ENCODE peak calls at places on chromosomes 1 and 21, in eight cellular contexts. Z is GM23248, V is hepatocyte, H is PC-3, O is MM.1S, C is GM23338, N is SK-N-SH, D is HCT116. I is an unnamed sample. For H3K9me2, the result is how much of the 10 kb centered on the place peaks cover.

GRCh38 chr1:232627645-232628334 is 2.1 kb downstream of the SIPA1L2 start:
- DNase-seq in C (peak), O (peak), Z (peak), D (no peak), N (peak), V (peak), H (peak), I (peak)

GRCh38 chr1:174996474-174996873 is 3.3 kb upstream of the CACYBP start:
- DNase-seq in N (no peak), D (no peak), O (no peak), V (no peak), Z (peak), H (peak), C (no peak), I (peak)

GRCh38 chr21:26835027-26835713 is 10.0 kb downstream of the ADAMTS1 start:
- DNase-seq in V (no peak), C (no peak), O (no peak), D (no peak), Z (peak), N (no peak), H (peak), I (no peak)

GRCh38 chr1:241647658-241648057 is 4.4 kb upstream of the WDR64 start:
- DNase-seq in N (no peak), V (no peak), C (no peak), Z (peak), H (peak), O (no peak), D (no peak), I (no peak)

GRCh38 chr1:175839678-175840669 is 96.6 kb upstream of the TNR start:
- DNase-seq in Z (no peak), H (peak), O (no peak), N (peak), C (no peak), D (no peak), V (peak), I (no peak)

GRCh38 chr21:19228241-19228640 is 824.7 kb upstream of the TMPRSS15 start:
- DNase-seq in N (no peak), C (no peak), Z (no peak), O (no peak), D (no peak), V (no peak), H (no peak), I (no peak)

GRCh38 chr1:94951056-94951455 is 24.1 kb upstream of the CNN3 start:
- DNase-seq in N (no peak), Z (peak), V (no peak), C (no peak), D (no peak), O (no peak), H (no peak), I (no peak)

GRCh38 chr1:228175316-228176023 is 9.9 kb downstream of the IBA57 start:
- DNase-seq in N (no peak), Z (no peak), H (no peak), C (no peak), O (no peak), D (no peak), V (no peak), I (no peak)

GRCh38 chr1:161117681-161118581 is at the start of the genes NIT1 and PFDN2:
- DNase-seq in V (peak), D (peak), H (peak), Z (peak), C (peak), O (peak), N (peak), I (peak)

GRCh38 chr1:108077991-108078390 is 113.0 kb upstream of the VAV3 start:
- DNase-seq in V (no peak), D (no peak), H (no peak), Z (no peak), N (no peak), C (no peak), O (no peak), I (peak)

GRCh38 chr1:110300412-110300811 is 38.8 kb upstream of the RBM15 start:
- DNase-seq in D (no peak), C (no peak), O (no peak), H (no peak), Z (no peak), N (no peak), V (no peak), I (no peak)

GRCh38 chr1:57485643-57486042 is 61.8 kb upstream of the DAB1 start:
- DNase-seq in N (no peak), H (peak), Z (peak), D (no peak), C (no peak), O (no peak), V (no peak), I (no peak)

GRCh38 chr1:38270241-38270871 is 223.8 kb upstream of the POU3F1 start:
- DNase-seq in D (no peak), Z (no peak), H (no peak), N (no peak), C (peak), O (no peak), V (no peak), I (no peak)

GRCh38 chr1:150620919-150621318 is 8.5 kb downstream of the ENSA start:
- DNase-seq in O (no peak), D (no peak), H (no peak), N (no peak), C (no peak), Z (no peak), V (no peak), I (no peak)

GRCh38 chr1:37056201-37056764 is 22.0 kb upstream of the GRIK3 start:
- DNase-seq in V (no peak), H (no peak), Z (no peak), D (no peak), O (no peak), C (no peak), N (peak), I (no peak)

GRCh38 chr1:162666006-162666645 is 33.9 kb downstream of the DDR2 start:
- DNase-seq in Z (peak), C (no peak), D (no peak), V (no peak), O (no peak), N (no peak), H (no peak), I (no peak)

GRCh38 chr1:23742670-23743286 is 493 bp upstream of the ELOA start:
- DNase-seq in Z (peak), O (no peak), V (no peak), H (peak), N (no peak), D (no peak), C (peak), I (no peak)

GRCh38 chr1:197725044-197725443 is 50.2 kb downstream of the DENND1B start:
- DNase-seq in O (no peak), V (no peak), H (peak), C (peak), D (peak), Z (peak), N (no peak), I (peak)

GRCh38 chr1:235229868-235230267 is 68.8 kb upstream of the RBM34 start:
- DNase-seq in D (no peak), C (no peak), N (no peak), Z (no peak), H (no peak), V (no peak), O (no peak), I (no peak)

GRCh38 chr1:209675567-209676154 is 449 bp downstream of the G0S2 start:
- DNase-seq in D (no peak), V (peak), Z (peak), O (no peak), C (peak), H (peak), N (peak), I (no peak)

GRCh38 chr1:3771108-3772026 is 1.2 kb upstream of the SMIM1 start:
- DNase-seq in N (peak), V (no peak), Z (peak), H (no peak), O (no peak), D (no peak), C (no peak), I (no peak)

GRCh38 chr1:28773105-28773504 is 36.4 kb downstream of the YTHDF2 start:
- DNase-seq in N (no peak), Z (no peak), C (no peak), V (no peak), D (no peak), O (no peak), H (no peak), I (no peak)

GRCh38 chr1:201886103-201886885 is 2.4 kb upstream of the SHISA4 start:
- DNase-seq in O (no peak), D (no peak), V (no peak), C (no peak), N (no peak), Z (peak), H (no peak), I (no peak)

GRCh38 chr1:209497729-209498128 is 85.8 kb upstream of the CAMK1G start:
- DNase-seq in C (peak), O (peak), H (no peak), N (no peak), D (no peak), V (no peak), Z (no peak), I (no peak)

GRCh38 chr1:27135920-27136551 is 18.9 kb downstream of the SLC9A1 start:
- DNase-seq in O (no peak), H (peak), D (no peak), C (peak), N (no peak), V (no peak), Z (peak), I (peak)

GRCh38 chr21:42956824-42957632 is 17.3 kb upstream of the PKNOX1 start:
- DNase-seq in Z (no peak), N (no peak), H (no peak), O (no peak), V (no peak), C (peak), D (no peak), I (no peak)

GRCh38 chr1:169572184-169572583 is 14.1 kb downstream of the F5 start:
- DNase-seq in V (peak), C (peak), O (no peak), H (peak), Z (peak), N (no peak), D (no peak), I (no peak)

GRCh38 chr1:110780600-110781484 is 92.1 kb upstream of the CD53 start:
- DNase-seq in C (peak), H (peak), D (peak), V (peak), Z (peak), N (peak), O (peak), I (peak)

GRCh38 chr1:167601442-167602380 is 28.3 kb upstream of the RCSD1 start:
- DNase-seq in Z (no peak), H (no peak), V (no peak), N (peak), O (no peak), C (no peak), D (no peak), I (peak)

GRCh38 chr1:224157316-224157715 is 25.7 kb upstream of the DEGS1 start:
- DNase-seq in D (no peak), H (no peak), O (no peak), N (no peak), Z (no peak), V (no peak), C (peak), I (no peak)

GRCh38 chr21:43778469-43779335 is 2.6 kb upstream of the CSTB start:
- DNase-seq in O (no peak), C (peak), D (no peak), N (no peak), Z (no peak), V (no peak), H (peak), I (no peak)

GRCh38 chr1:31099283-31100063 is 34.0 kb upstream of the PUM1 start:
- DNase-seq in D (no peak), N (no peak), H (no peak), V (peak), O (no peak), C (no peak), Z (no peak), I (no peak)

GRCh38 chr1:226365831-226366231 is 42.1 kb downstream of the PARP1 start:
- DNase-seq in V (no peak), D (no peak), H (peak), N (no peak), Z (no peak), O (no peak), C (no peak), I (no peak)

GRCh38 chr1:245378352-245379144 is 223.8 kb downstream of the KIF26B start:
- DNase-seq in Z (no peak), C (peak), D (no peak), N (peak), O (peak), V (no peak), H (no peak), I (no peak)
- TF ChIP-seq EZH2phosphoT487 in Z (no peak), C (no peak), D (no peak), N (no peak), O (no peak), V (no peak), H (no peak), I (no peak)

DNA sequence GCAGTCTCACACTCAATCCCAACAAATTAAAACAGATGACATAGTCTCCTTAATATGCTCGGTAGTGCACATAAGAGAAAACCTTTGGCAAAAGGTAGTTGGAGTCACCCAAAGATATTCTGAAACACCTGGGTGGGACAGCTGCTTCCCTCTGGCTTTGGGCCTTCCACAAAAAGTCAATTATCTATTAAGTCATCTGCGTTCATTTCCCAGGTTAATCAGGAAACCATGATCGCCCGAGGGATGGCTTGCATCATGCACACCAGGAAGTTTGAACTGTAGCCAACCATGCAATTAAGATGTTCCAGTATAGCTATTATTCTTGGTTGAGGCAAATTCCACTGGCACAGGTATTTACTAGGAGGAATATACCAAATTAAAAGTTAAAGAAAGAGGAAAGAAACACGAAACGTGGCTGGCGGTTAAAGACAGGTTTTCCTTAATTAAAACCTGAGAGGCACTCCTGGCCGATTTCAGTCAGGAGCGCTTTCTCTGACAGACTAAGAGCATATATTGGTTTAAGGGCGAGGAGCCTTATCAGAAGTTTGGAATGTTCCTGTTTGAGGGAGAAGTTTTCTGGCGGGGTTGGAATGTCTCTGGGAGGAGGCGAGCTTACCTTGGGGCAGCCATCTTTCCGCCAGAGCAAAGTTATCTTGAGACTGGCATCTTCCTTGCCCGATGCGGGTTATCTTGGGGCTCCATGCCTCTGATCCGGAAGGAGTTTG is 19.9 kb downstream of the CLDN17 start:
- DNase-seq in V (no peak), O (no peak), D (no peak), N (no peak), C (no peak), Z (no peak), H (peak), I (no peak)
- H3K9me2 ChIP-seq in V (under half), O (under half), D (under half), N (under half), C (under half), Z (under half), H (under half), I (under half)

GRCh38 chr1:51517361-51518032 is 1.6 kb downstream of the EPS15 start:
- DNase-seq in V (no peak), O (peak), H (peak), D (no peak), Z (peak), N (no peak), C (no peak), I (peak)
- H2AFZ ChIP-seq in V (peak), O (peak), H (peak), D (no peak), Z (peak), N (peak), C (no peak), I (peak)

GRCh38 chr21:41431788-41432548 is 5.9 kb downstream of the MX1 start:
- DNase-seq in O (no peak), C (no peak), V (no peak), N (peak), Z (no peak), D (no peak), H (no peak), I (peak)
- TF ChIP-seq EZH2phosphoT487 in O (no peak), C (no peak), V (no peak), N (no peak), Z (no peak), D (no peak), H (no peak), I (no peak)

GRCh38 chr21:15679630-15680029 is 50.2 kb upstream of the USP25 start:
- DNase-seq in D (no peak), C (peak), N (no peak), Z (no peak), H (no peak), V (no peak), O (no peak), I (no peak)

GRCh38 chr21:15686506-15686905 is 43.3 kb upstream of the USP25 start:
- DNase-seq in V (no peak), C (no peak), Z (no peak), D (no peak), H (no peak), O (no peak), N (no peak), I (no peak)

GRCh38 chr21:15687208-15687607 is 42.6 kb upstream of the USP25 start:
- DNase-seq in D (no peak), V (no peak), Z (peak), N (no peak), C (no peak), O (no peak), H (peak), I (no peak)

GRCh38 chr21:15682182-15682895 is 47.4 kb upstream of the USP25 start:
- DNase-seq in C (no peak), D (no peak), O (no peak), H (peak), V (no peak), N (no peak), Z (peak), I (no peak)

DNA sequence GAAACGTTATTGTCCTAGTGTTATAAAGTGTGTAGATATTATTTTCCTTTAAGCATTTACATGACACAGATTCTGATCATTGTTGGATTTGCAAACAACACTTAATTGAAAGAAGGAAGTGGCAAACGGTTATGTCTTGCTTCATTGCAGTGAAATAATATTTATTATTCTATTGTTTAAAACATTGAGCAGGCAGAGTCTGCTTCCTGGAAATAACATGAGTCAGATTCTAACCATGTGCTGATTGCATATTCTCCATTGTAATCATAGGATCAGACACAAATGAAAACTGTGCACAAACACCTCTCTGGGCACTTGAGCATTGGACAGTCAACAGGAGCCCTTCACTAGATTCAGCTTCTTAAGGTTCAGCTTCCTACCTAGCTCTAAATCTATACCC is 46.8 kb upstream of the USP25 start:
- DNase-seq in V (no peak), N (no peak), H (peak), Z (peak), O (no peak), D (no peak), C (no peak), I (no peak)
- H3K9me2 ChIP-seq in V (under half), N (under half), H (under half), Z (under half), O (under half), D (under half), C (under half), I (under half)

GRCh38 chr1:159007734-159008133 is 2.0 kb upstream of the IFI16 start:
- DNase-seq in O (no peak), N (no peak), Z (no peak), C (no peak), D (no peak), H (no peak), V (no peak), I (no peak)

GRCh38 chr1:159010398-159010797 is 691 bp downstream of the IFI16 start:
- DNase-seq in D (no peak), Z (peak), O (peak), C (no peak), V (no peak), N (no peak), H (no peak), I (no peak)

GRCh38 chr1:159009704-159010361 is at the start of gene IFI16:
- DNase-seq in Z (peak), H (peak), C (no peak), V (peak), O (peak), N (no peak), D (no peak), I (peak)

GRCh38 chr1:159009287-159009686 is 420 bp upstream of the IFI16 start:
- DNase-seq in V (no peak), Z (no peak), D (no peak), C (no peak), N (no peak), O (peak), H (no peak), I (peak)

GRCh38 chr1:159008744-159009188 is 941 bp upstream of the IFI16 start:
- DNase-seq in O (peak), Z (no peak), H (no peak), V (no peak), C (no peak), N (no peak), D (no peak), I (peak)
- H2AFZ ChIP-seq in O (peak), Z (peak), H (no peak), V (peak), C (no peak), N (peak), D (no peak), I (peak)

DNA sequence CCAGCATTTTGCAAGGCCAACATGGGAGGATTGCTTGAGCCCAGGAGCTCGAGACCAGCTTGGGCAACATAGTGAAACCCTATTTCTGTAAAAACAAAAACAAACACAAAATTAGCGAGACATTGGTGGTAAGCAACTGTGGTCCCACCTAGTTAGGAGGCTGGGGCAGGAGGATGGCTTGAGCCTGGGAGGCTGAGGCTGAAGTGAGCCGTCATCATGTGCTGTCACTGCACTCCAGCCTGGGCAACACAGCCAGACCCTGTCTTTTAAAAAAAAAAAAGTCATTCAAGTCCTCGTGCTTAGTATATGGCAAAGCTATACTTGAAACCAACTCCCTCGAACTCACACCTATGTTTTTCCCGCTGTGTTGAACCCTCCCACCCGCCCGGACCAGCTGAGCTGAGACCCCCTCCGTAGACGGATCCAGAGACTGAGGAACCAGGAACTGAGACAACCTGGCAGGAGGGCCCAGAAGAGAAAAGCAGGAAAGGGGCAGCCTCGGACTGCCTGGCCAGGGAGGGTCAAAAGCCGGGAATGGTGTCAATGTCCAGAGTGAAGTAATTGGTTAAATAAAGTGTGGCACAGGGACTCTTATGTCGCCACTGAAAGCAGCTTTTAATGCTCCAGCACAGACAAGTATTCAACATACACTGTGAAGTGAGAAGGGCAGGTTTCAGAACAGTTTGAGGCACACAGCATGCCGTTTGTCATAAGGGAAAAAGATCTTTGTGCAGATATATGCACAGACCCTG is 32.8 kb upstream of the CASZ1 start:
- DNase-seq in N (no peak), C (no peak), V (no peak), H (no peak), O (no peak), D (no peak), Z (no peak), I (no peak)
- TF ChIP-seq EZH2phosphoT487 in N (no peak), C (no peak), V (no peak), H (no peak), O (no peak), D (no peak), Z (no peak), I (no peak)

GRCh38 chr1:75327395-75327794 is 193.2 kb downstream of the LHX8 start:
- DNase-seq in D (no peak), Z (no peak), O (no peak), N (no peak), V (no peak), C (no peak), H (no peak), I (no peak)
- H3K9me2 ChIP-seq in D (under half), Z (under half), O (under half), N (under half), V (under half), C (under half), H (under half), I (under half)

I was measured in OCI-LY7.